ENCODE peak calls at places on chromosome 2, in four cellular contexts. One of them, this sample, is unnamed. For H3K4me1, the result is how much of the 10 kb centered on the place peaks cover.

GRCh38 chr2:105848367-105848766 is 103.7 kb downstream of the NCK2 start:
- DNase-seq in cardiac muscle cell: no peak
- DNase-seq in psoas muscle: no peak
- DNase-seq in prostate gland: no peak
- DNase-seq in this sample: no peak

GRCh38 chr2:377414-377813 is 89.5 kb upstream of the ALKAL2 start:
- DNase-seq in cardiac muscle cell: no peak
- DNase-seq in psoas muscle: no peak
- DNase-seq in prostate gland: no peak
- DNase-seq in this sample: no peak

GRCh38 chr2:179096090-179096489 is 46.2 kb upstream of the CCDC141 start:
- DNase-seq in cardiac muscle cell: no peak
- DNase-seq in psoas muscle: no peak
- DNase-seq in prostate gland: no peak
- DNase-seq in this sample: no peak

GRCh38 chr2:37711831-37712230 is 40.4 kb upstream of the CDC42EP3 start:
- DNase-seq in cardiac muscle cell: peak
- DNase-seq in psoas muscle: no peak
- DNase-seq in prostate gland: no peak
- DNase-seq in this sample: no peak

GRCh38 chr2:190515687-190516086 is 18.8 kb downstream of the NEMP2 start:
- DNase-seq in cardiac muscle cell: no peak
- DNase-seq in psoas muscle: no peak
- DNase-seq in prostate gland: no peak
- DNase-seq in this sample: no peak

GRCh38 chr2:157476915-157477709 is 33.2 kb upstream of the CYTIP start:
- DNase-seq in cardiac muscle cell: no peak
- DNase-seq in psoas muscle: no peak
- DNase-seq in prostate gland: no peak
- DNase-seq in this sample: no peak

GRCh38 chr2:175203621-175204496 is 22.3 kb upstream of the ATP5MC3 start:
- DNase-seq in cardiac muscle cell: peak
- DNase-seq in psoas muscle: peak
- DNase-seq in prostate gland: peak
- DNase-seq in this sample: peak

GRCh38 chr2:84085562-84085961 is 373.5 kb downstream of the SUCLG1 start:
- DNase-seq in cardiac muscle cell: no peak
- DNase-seq in psoas muscle: no peak
- DNase-seq in prostate gland: no peak
- DNase-seq in this sample: no peak

GRCh38 chr2:112621792-112622527 is 23.8 kb upstream of the SLC20A1 start:
- DNase-seq in cardiac muscle cell: peak
- DNase-seq in psoas muscle: no peak
- DNase-seq in prostate gland: no peak
- DNase-seq in this sample: no peak

GRCh38 chr2:20615466-20616241 is 35.2 kb downstream of the HS1BP3 start:
- DNase-seq in cardiac muscle cell: no peak
- DNase-seq in psoas muscle: no peak
- DNase-seq in prostate gland: no peak
- DNase-seq in this sample: peak

GRCh38 chr2:56534321-56534720 is 350.5 kb downstream of the CCDC85A start:
- DNase-seq in cardiac muscle cell: no peak
- DNase-seq in psoas muscle: no peak
- DNase-seq in prostate gland: no peak
- DNase-seq in this sample: no peak

GRCh38 chr2:191869178-191869577 is 22.3 kb upstream of the CAVIN2 start:
- DNase-seq in cardiac muscle cell: peak
- DNase-seq in psoas muscle: no peak
- DNase-seq in prostate gland: no peak
- DNase-seq in this sample: no peak
- H3K4me1 ChIP-seq in cardiac muscle cell: under half
- H3K4me1 ChIP-seq in psoas muscle: under half
- H3K4me1 ChIP-seq in prostate gland: under half
- H3K4me1 ChIP-seq in this sample: under half

DNA sequence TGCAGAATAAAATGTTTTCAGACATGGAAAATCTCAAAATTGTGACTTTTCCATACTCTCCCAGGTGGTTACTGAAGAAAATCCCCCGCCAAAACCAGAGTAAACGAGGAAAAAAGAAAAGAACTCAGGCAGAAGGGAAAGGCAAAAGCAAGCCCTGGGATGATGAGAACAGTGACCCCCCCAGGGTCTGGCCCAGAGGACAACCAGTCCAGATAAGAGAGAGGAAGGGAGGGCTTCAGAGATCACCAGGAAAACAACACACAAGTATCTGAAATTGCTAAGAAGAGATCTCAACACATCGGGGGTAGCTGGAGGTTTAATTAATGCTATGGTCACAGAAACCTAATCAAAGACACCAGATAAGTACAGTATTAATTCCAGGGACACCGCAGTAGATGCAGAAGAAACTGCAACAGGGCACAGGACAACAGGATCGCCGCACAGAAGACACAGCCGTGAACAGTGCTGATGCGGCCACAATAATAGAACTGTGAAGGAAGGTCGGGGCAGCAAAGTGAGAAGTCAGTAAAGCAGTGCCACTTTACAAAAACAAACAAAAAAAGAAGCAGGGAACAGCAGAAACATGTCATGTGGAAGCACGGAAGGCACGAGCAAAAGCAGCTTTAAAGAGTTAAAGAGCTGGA is 28.5 kb downstream of the FAM168B start:
- DNase-seq in cardiac muscle cell: no peak
- DNase-seq in psoas muscle: no peak
- DNase-seq in prostate gland: no peak
- DNase-seq in this sample: no peak
- H3K4me1 ChIP-seq in cardiac muscle cell: under half
- H3K4me1 ChIP-seq in psoas muscle: under half
- H3K4me1 ChIP-seq in prostate gland: under half
- H3K4me1 ChIP-seq in this sample: under half

DNA sequence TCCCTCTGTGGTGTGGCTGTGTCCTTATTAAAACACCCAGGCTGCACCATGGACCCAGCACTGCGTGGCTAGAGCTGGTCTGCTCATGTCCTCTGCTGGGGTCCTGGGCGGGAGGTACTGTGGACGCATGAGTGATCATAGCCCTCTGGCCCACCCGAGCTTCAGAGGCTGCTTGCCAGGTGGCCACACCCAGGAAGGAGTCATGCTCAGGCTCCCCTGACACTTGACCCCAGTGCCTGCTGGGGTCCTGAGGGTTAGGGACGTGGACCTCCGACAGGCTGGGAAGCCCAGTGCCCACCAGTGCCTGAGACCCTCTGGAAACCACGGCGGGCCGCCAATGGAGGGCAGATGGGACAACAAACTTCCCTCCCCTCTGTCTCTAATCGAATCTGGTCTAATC is 66.3 kb upstream of the HS6ST1 start:
- DNase-seq in cardiac muscle cell: no peak
- DNase-seq in psoas muscle: no peak
- DNase-seq in prostate gland: no peak
- DNase-seq in this sample: peak
- H3K4me1 ChIP-seq in cardiac muscle cell: under half
- H3K4me1 ChIP-seq in psoas muscle: under half
- H3K4me1 ChIP-seq in prostate gland: under half
- H3K4me1 ChIP-seq in this sample: under half

DNA sequence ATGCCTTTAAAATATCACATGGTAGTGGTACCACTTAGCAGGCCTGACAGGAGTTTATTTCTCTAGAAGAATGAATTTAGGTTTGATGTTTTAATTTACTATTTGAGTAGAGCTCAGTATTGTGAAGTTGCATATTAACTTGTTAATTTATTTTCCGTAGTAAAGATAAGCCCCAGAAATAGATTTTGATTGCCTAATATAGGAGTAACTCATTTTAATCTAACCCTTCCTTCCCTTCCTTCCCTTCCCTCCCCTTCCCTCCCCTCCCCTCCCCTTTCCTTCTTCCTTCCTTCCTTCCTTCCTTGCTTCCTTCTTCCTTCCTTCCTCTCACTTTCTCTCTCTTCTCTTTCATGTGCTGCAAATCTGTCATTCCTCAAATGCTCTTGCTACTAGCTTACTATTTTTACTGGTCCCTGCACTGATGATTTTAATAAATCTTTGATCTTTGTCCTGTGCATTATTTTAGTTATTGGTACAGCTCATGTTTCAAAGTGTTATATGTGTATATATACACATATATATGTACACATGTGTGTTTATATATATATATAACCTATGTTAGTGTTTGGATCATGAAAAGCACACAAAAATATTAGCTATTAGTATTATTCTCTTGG is 862.6 kb upstream of the CNTNAP5 start:
- DNase-seq in cardiac muscle cell: no peak
- DNase-seq in psoas muscle: no peak
- DNase-seq in prostate gland: no peak
- DNase-seq in this sample: no peak
- H3K4me1 ChIP-seq in cardiac muscle cell: under half
- H3K4me1 ChIP-seq in psoas muscle: under half
- H3K4me1 ChIP-seq in prostate gland: under half
- H3K4me1 ChIP-seq in this sample: under half

GRCh38 chr2:27069961-27070618 is 1.4 kb downstream of the OST4 start:
- DNase-seq in cardiac muscle cell: no peak
- DNase-seq in psoas muscle: no peak
- DNase-seq in prostate gland: no peak
- DNase-seq in this sample: no peak

GRCh38 chr2:27069436-27069835 is 2.0 kb downstream of the OST4 start:
- DNase-seq in cardiac muscle cell: no peak
- DNase-seq in psoas muscle: no peak
- DNase-seq in prostate gland: no peak
- DNase-seq in this sample: no peak

GRCh38 chr2:27067385-27067784 is 4.1 kb downstream of the OST4 start:
- DNase-seq in cardiac muscle cell: no peak
- DNase-seq in psoas muscle: no peak
- DNase-seq in prostate gland: no peak
- DNase-seq in this sample: no peak

GRCh38 chr2:27060323-27060722 is 8.9 kb downstream of the AGBL5 start:
- DNase-seq in cardiac muscle cell: no peak
- DNase-seq in psoas muscle: no peak
- DNase-seq in prostate gland: no peak
- DNase-seq in this sample: no peak

GRCh38 chr2:27065128-27065527 is 6.3 kb downstream of the OST4 start:
- DNase-seq in cardiac muscle cell: no peak
- DNase-seq in psoas muscle: no peak
- DNase-seq in prostate gland: no peak
- DNase-seq in this sample: no peak
- H3K4me1 ChIP-seq in cardiac muscle cell: under half
- H3K4me1 ChIP-seq in psoas muscle: under half
- H3K4me1 ChIP-seq in prostate gland: under half
- H3K4me1 ChIP-seq in this sample: under half

DNA sequence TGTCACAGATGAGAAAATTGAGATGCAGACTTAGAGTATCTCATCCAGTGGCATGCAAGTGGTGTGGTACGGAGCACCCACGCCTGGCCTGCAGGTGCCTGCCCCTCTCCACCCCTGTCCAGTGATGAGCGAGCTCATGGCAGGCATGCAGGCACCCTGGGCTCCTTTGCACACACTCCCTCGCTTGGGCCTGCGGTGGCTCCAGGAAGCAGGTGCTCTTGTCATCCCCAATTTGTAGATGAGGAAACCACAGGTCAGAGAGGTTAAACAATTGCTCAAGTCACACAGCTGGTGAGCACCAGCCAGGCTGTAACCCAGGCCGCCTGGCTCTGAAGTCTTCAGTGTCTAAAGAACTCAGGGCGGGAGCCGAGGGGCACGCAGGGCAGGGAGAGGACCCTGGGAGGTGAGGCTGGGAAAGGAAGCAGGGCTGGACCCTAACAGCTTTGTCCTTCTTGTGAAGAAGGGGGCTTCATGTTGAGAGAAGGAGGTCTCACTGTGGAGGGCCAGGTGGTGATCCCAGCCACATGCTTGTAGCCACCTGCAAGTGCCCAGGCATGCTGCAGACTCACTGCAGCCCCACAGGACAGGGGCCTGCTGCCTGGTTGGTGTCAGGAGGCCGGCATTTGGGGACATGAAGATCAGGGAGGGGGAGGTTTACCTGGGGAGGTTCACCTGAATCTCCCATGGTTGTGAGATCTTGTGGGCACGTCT is 166.2 kb downstream of the SH3RF3 start:
- DNase-seq in cardiac muscle cell: no peak
- DNase-seq in psoas muscle: no peak
- DNase-seq in prostate gland: no peak
- DNase-seq in this sample: no peak
- H3K4me1 ChIP-seq in cardiac muscle cell: under half
- H3K4me1 ChIP-seq in psoas muscle: under half
- H3K4me1 ChIP-seq in prostate gland: under half
- H3K4me1 ChIP-seq in this sample: under half

GRCh38 chr2:202689459-202689858 is 54.7 kb downstream of the FAM117B start:
- DNase-seq in cardiac muscle cell: no peak
- DNase-seq in psoas muscle: no peak
- DNase-seq in prostate gland: no peak
- DNase-seq in this sample: no peak

GRCh38 chr2:202690321-202690900 is 55.6 kb downstream of the FAM117B start:
- DNase-seq in cardiac muscle cell: peak
- DNase-seq in psoas muscle: no peak
- DNase-seq in prostate gland: no peak
- DNase-seq in this sample: no peak

GRCh38 chr2:202693503-202693902 is 58.7 kb downstream of the FAM117B start:
- DNase-seq in cardiac muscle cell: no peak
- DNase-seq in psoas muscle: no peak
- DNase-seq in prostate gland: no peak
- DNase-seq in this sample: no peak

GRCh38 chr2:202687276-202687675 is 52.5 kb downstream of the FAM117B start:
- DNase-seq in cardiac muscle cell: no peak
- DNase-seq in psoas muscle: no peak
- DNase-seq in prostate gland: no peak
- DNase-seq in this sample: no peak

DNA sequence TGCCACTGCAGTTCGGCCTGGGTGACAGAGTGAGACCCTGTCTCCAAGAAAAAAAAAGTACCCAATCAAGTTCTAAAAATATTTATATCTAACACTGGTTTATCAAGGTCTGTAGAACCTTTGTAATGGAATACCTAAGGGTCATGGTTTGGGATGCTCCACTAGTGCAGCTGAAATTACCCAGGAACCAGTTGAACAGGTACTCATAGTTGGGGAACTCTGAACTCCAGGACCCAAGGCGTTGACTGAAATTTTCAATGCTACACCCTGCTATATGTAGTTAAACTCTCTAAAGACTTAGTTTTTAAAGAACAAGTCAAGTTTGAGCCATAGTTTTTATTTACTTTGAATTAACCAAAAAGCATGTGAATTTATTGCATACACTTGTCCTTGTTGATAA is 55.1 kb downstream of the FAM117B start:
- DNase-seq in cardiac muscle cell: no peak
- DNase-seq in psoas muscle: no peak
- DNase-seq in prostate gland: no peak
- DNase-seq in this sample: no peak
- H3K4me1 ChIP-seq in cardiac muscle cell: under half
- H3K4me1 ChIP-seq in psoas muscle: under half
- H3K4me1 ChIP-seq in prostate gland: under half
- H3K4me1 ChIP-seq in this sample: under half